ENCODE peak calls at places on chromosomes 4 and X, in eight cellular contexts. One of them, this sample, is unnamed.

GRCh38 chrX:124462931-124463330 is 116.6 kb downstream of the SH2D1A start:
- DNase-seq in fibroblast of lung: no peak
- DNase-seq in GM23248: no peak
- DNase-seq in PC-3: no peak
- DNase-seq in H1: no peak
- DNase-seq in GM23338: no peak
- DNase-seq in K562: no peak
- DNase-seq in keratinocyte: no peak
- DNase-seq in this sample: no peak

GRCh38 chr4:150821641-150822040 is 193.4 kb downstream of the LRBA start:
- DNase-seq in fibroblast of lung: no peak
- DNase-seq in keratinocyte: no peak
- DNase-seq in H1: no peak
- DNase-seq in GM23338: no peak
- DNase-seq in GM23248: no peak
- DNase-seq in PC-3: no peak
- DNase-seq in K562: no peak
- DNase-seq in this sample: no peak

GRCh38 chrX:143669395-143669794 is 33.5 kb upstream of the SLITRK4 start:
- DNase-seq in GM23248: peak
- DNase-seq in PC-3: peak
- DNase-seq in H1: no peak
- DNase-seq in fibroblast of lung: no peak
- DNase-seq in K562: no peak
- DNase-seq in keratinocyte: no peak
- DNase-seq in GM23338: peak
- DNase-seq in this sample: peak

GRCh38 chr4:176769519-176769918 is 23.2 kb downstream of the VEGFC start:
- DNase-seq in GM23248: peak
- DNase-seq in keratinocyte: peak
- DNase-seq in H1: no peak
- DNase-seq in fibroblast of lung: peak
- DNase-seq in K562: no peak
- DNase-seq in GM23338: no peak
- DNase-seq in PC-3: peak
- DNase-seq in this sample: peak

GRCh38 chrX:108439434-108439883 is at the start of gene COL4A5:
- DNase-seq in GM23338: peak
- DNase-seq in fibroblast of lung: peak
- DNase-seq in keratinocyte: peak
- DNase-seq in PC-3: peak
- DNase-seq in H1: peak
- DNase-seq in GM23248: peak
- DNase-seq in K562: peak
- DNase-seq in this sample: peak

GRCh38 chr4:85084371-85085170 is 118.1 kb upstream of the WDFY3 start:
- DNase-seq in GM23248: peak
- DNase-seq in keratinocyte: peak
- DNase-seq in K562: peak
- DNase-seq in PC-3: peak
- DNase-seq in GM23338: peak
- DNase-seq in fibroblast of lung: peak
- DNase-seq in H1: no peak
- DNase-seq in this sample: peak

GRCh38 chrX:97021680-97022079 is 138.0 kb downstream of the RPA4 start:
- DNase-seq in GM23248: peak
- DNase-seq in H1: no peak
- DNase-seq in K562: no peak
- DNase-seq in fibroblast of lung: peak
- DNase-seq in keratinocyte: no peak
- DNase-seq in PC-3: peak
- DNase-seq in GM23338: no peak
- DNase-seq in this sample: peak

GRCh38 chrX:109537324-109537665 is 651 bp downstream of the NXT2 start:
- DNase-seq in H1: no peak
- DNase-seq in fibroblast of lung: peak
- DNase-seq in PC-3: peak
- DNase-seq in GM23248: peak
- DNase-seq in keratinocyte: no peak
- DNase-seq in GM23338: peak
- DNase-seq in K562: no peak
- DNase-seq in this sample: peak

GRCh38 chr4:142354794-142355416 is 491.2 kb downstream of the INPP4B start:
- DNase-seq in fibroblast of lung: no peak
- DNase-seq in GM23338: no peak
- DNase-seq in K562: no peak
- DNase-seq in GM23248: no peak
- DNase-seq in keratinocyte: no peak
- DNase-seq in H1: no peak
- DNase-seq in PC-3: peak
- DNase-seq in this sample: no peak

GRCh38 chr4:101774807-101775206 is 15.7 kb upstream of the BANK1 start:
- DNase-seq in PC-3: peak
- DNase-seq in GM23248: peak
- DNase-seq in fibroblast of lung: no peak
- DNase-seq in keratinocyte: no peak
- DNase-seq in K562: no peak
- DNase-seq in H1: no peak
- DNase-seq in GM23338: no peak
- DNase-seq in this sample: no peak

GRCh38 chr4:148445903-148446261 is 3.7 kb upstream of the NR3C2 start:
- DNase-seq in H1: no peak
- DNase-seq in keratinocyte: no peak
- DNase-seq in fibroblast of lung: no peak
- DNase-seq in GM23338: peak
- DNase-seq in PC-3: no peak
- DNase-seq in K562: no peak
- DNase-seq in GM23248: no peak
- DNase-seq in this sample: no peak

GRCh38 chrX:102768984-102769761 is 48.6 kb downstream of the GPRASP3 start:
- DNase-seq in PC-3: peak
- DNase-seq in fibroblast of lung: peak
- DNase-seq in keratinocyte: peak
- DNase-seq in GM23248: peak
- DNase-seq in H1: peak
- DNase-seq in GM23338: peak
- DNase-seq in K562: peak
- DNase-seq in this sample: peak

GRCh38 chr4:44425614-44426208 is 22.9 kb downstream of the KCTD8 start:
- DNase-seq in fibroblast of lung: peak
- DNase-seq in keratinocyte: no peak
- DNase-seq in GM23248: peak
- DNase-seq in H1: no peak
- DNase-seq in GM23338: peak
- DNase-seq in K562: no peak
- DNase-seq in PC-3: peak
- DNase-seq in this sample: no peak

GRCh38 chr4:1777822-1778641 is 15.1 kb upstream of the FGFR3 start:
- DNase-seq in GM23338: peak
- DNase-seq in GM23248: peak
- DNase-seq in K562: peak
- DNase-seq in H1: peak
- DNase-seq in PC-3: peak
- DNase-seq in keratinocyte: peak
- DNase-seq in fibroblast of lung: no peak
- DNase-seq in this sample: peak
- H3K27ac ChIP-seq in GM23338: peak
- H3K27ac ChIP-seq in GM23248: no peak
- H3K27ac ChIP-seq in K562: no peak
- H3K27ac ChIP-seq in H1: peak
- H3K27ac ChIP-seq in PC-3: no peak
- H3K27ac ChIP-seq in keratinocyte: no peak
- H3K27ac ChIP-seq in fibroblast of lung: no peak
- H3K27ac ChIP-seq in this sample: no peak

DNA sequence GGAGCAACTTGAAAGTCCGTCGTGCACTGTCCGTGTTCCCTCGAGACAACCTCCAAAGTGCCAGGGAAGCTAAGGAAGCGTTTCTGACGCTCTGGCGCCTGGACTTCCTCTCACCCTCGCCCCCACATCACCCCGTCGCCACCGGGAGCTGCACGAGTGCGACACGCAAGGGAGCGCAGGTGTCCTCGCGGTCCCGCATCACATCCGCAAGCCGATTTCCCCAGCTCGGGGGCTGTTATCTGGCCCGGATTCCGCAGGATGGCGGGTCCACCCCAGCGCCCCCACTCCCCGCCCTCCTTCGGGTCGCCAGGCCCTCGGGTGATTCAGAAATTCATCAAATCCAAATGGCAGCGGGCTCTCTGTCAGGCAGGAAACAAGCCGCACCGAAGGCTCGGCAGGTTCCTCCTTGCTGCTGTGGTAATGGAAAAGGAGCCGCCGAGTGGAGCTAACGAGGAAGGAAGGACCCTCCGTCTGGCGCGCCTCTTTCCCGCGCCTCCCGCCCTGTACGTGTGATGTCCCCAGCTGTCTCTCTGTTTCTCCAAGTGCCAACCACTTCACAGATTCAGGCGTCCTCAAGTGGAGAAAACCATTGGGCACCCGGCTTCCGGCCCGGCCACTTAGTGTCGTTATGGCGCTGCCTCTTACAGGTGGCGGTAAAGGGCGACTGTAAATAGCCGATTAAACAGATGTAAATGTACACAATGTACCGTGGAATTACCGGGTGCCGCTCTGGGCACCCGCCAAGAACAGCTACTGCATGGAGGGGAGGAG is 901 bp upstream of the SETD7 start:
- DNase-seq in fibroblast of lung: no peak
- DNase-seq in keratinocyte: no peak
- DNase-seq in GM23338: peak
- DNase-seq in K562: peak
- DNase-seq in H1: no peak
- DNase-seq in GM23248: peak
- DNase-seq in PC-3: peak
- DNase-seq in this sample: peak
- TF ChIP-seq EZH2 in fibroblast of lung: no peak
- TF ChIP-seq EZH2 in keratinocyte: peak
- TF ChIP-seq EZH2 in GM23338: peak
- TF ChIP-seq EZH2 in K562: peak
- TF ChIP-seq EZH2 in H1: peak
- TF ChIP-seq EZH2 in GM23248: no peak
- TF ChIP-seq EZH2 in PC-3: no peak
- TF ChIP-seq EZH2 in this sample: no peak

GRCh38 chr4:2695661-2696060 is 60.5 kb downstream of the TNIP2 start:
- DNase-seq in H1: no peak
- DNase-seq in GM23248: no peak
- DNase-seq in fibroblast of lung: no peak
- DNase-seq in PC-3: no peak
- DNase-seq in GM23338: no peak
- DNase-seq in K562: no peak
- DNase-seq in keratinocyte: no peak
- DNase-seq in this sample: no peak

GRCh38 chr4:2698504-2698903 is 57.6 kb downstream of the TNIP2 start:
- DNase-seq in fibroblast of lung: no peak
- DNase-seq in PC-3: no peak
- DNase-seq in keratinocyte: no peak
- DNase-seq in K562: no peak
- DNase-seq in GM23338: no peak
- DNase-seq in H1: no peak
- DNase-seq in GM23248: no peak
- DNase-seq in this sample: no peak

GRCh38 chr4:2697995-2698414 is 58.1 kb downstream of the TNIP2 start:
- DNase-seq in GM23338: no peak
- DNase-seq in H1: no peak
- DNase-seq in keratinocyte: no peak
- DNase-seq in K562: no peak
- DNase-seq in fibroblast of lung: no peak
- DNase-seq in GM23248: no peak
- DNase-seq in PC-3: no peak
- DNase-seq in this sample: no peak

GRCh38 chr4:2694691-2695090 is 61.4 kb downstream of the TNIP2 start:
- DNase-seq in PC-3: no peak
- DNase-seq in keratinocyte: no peak
- DNase-seq in GM23248: no peak
- DNase-seq in K562: no peak
- DNase-seq in fibroblast of lung: no peak
- DNase-seq in GM23338: no peak
- DNase-seq in H1: no peak
- DNase-seq in this sample: no peak

DNA sequence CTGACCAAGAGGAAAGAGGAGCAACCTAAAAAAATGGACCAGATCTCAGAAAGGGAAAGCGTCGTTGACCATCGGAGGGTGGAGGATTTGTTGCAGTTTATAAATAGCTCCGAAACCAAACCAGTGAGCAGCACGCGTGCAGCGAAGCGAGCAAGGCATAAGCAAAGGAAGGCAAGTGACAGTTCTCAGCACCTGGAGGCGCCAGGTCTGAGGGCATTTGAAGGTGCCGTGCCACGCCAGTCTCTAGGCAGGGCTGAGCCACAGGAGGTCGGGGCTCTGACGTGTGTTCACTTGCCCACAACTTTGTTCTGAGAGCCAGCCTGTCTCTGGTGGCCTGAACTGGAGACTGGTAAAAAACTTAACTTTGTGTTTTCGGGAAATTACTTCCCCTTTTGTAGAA is 59.7 kb downstream of the TNIP2 start:
- DNase-seq in K562: no peak
- DNase-seq in H1: no peak
- DNase-seq in GM23248: no peak
- DNase-seq in GM23338: no peak
- DNase-seq in fibroblast of lung: no peak
- DNase-seq in PC-3: no peak
- DNase-seq in keratinocyte: no peak
- DNase-seq in this sample: no peak
- H3K27ac ChIP-seq in K562: no peak
- H3K27ac ChIP-seq in H1: no peak
- H3K27ac ChIP-seq in GM23248: no peak
- H3K27ac ChIP-seq in GM23338: no peak
- H3K27ac ChIP-seq in fibroblast of lung: no peak
- H3K27ac ChIP-seq in PC-3: no peak
- H3K27ac ChIP-seq in keratinocyte: no peak
- H3K27ac ChIP-seq in this sample: no peak

GRCh38 chr4:6469144-6469543 is 3.3 kb downstream of the PPP2R2C start:
- DNase-seq in PC-3: no peak
- DNase-seq in GM23338: no peak
- DNase-seq in keratinocyte: no peak
- DNase-seq in GM23248: no peak
- DNase-seq in K562: no peak
- DNase-seq in fibroblast of lung: no peak
- DNase-seq in H1: no peak
- DNase-seq in this sample: no peak

GRCh38 chr4:6471303-6472007 is 959 bp downstream of the PPP2R2C start:
- DNase-seq in GM23248: no peak
- DNase-seq in GM23338: peak
- DNase-seq in H1: no peak
- DNase-seq in PC-3: no peak
- DNase-seq in keratinocyte: no peak
- DNase-seq in fibroblast of lung: no peak
- DNase-seq in K562: no peak
- DNase-seq in this sample: no peak

GRCh38 chr4:6469898-6470501 is 2.4 kb downstream of the PPP2R2C start:
- DNase-seq in fibroblast of lung: no peak
- DNase-seq in GM23248: no peak
- DNase-seq in PC-3: no peak
- DNase-seq in keratinocyte: no peak
- DNase-seq in K562: no peak
- DNase-seq in GM23338: no peak
- DNase-seq in H1: no peak
- DNase-seq in this sample: no peak

GRCh38 chr4:6472008-6472386 is 417 bp downstream of the PPP2R2C start:
- DNase-seq in GM23338: no peak
- DNase-seq in PC-3: no peak
- DNase-seq in GM23248: no peak
- DNase-seq in fibroblast of lung: no peak
- DNase-seq in keratinocyte: no peak
- DNase-seq in K562: no peak
- DNase-seq in H1: no peak
- DNase-seq in this sample: no peak

GRCh38 chr4:6470502-6471302 is 1.7 kb downstream of the PPP2R2C start:
- DNase-seq in GM23248: peak
- DNase-seq in keratinocyte: no peak
- DNase-seq in fibroblast of lung: peak
- DNase-seq in PC-3: peak
- DNase-seq in GM23338: peak
- DNase-seq in H1: no peak
- DNase-seq in K562: peak
- DNase-seq in this sample: peak
- TF ChIP-seq EZH2 in GM23248: no peak
- TF ChIP-seq EZH2 in keratinocyte: no peak
- TF ChIP-seq EZH2 in fibroblast of lung: no peak
- TF ChIP-seq EZH2 in PC-3: no peak
- TF ChIP-seq EZH2 in GM23338: peak
- TF ChIP-seq EZH2 in H1: peak
- TF ChIP-seq EZH2 in K562: no peak
- TF ChIP-seq EZH2 in this sample: no peak

This sample was measured in mammary epithelial cell.